ENCODE peak calls at places on chromosomes 7 and 10, in seven cellular contexts. T is NCI-H1105 treated with DMSO at 0.1 percent for 48 hours; Q is stimulated activated CD4-positive, alpha-beta T cell treated with anti-CD3 and anti-CD28 coated beads, Interleukin-4, amount 100 ng/mL, for 1 hour; U is fibroblast of the conjunctiva; A is AG09319; L is iPS-NIHi11; N is left cardiac atrium. X is an unnamed sample.

GRCh38 chr7:22718911-22719420 is 8.0 kb upstream of the IL6 start:
- DNase-seq in T (no peak), Q (no peak), U (peak; percentile 28), A (no peak), L (no peak), N (no peak), X (no peak)

GRCh38 chr7:86788948-86789347 is 145.2 kb downstream of the GRM3 start:
- DNase-seq in T (no peak), Q (no peak), U (no peak), A (no peak), L (no peak), N (no peak), X (no peak)

GRCh38 chr10:59240581-59241183 is 64.2 kb downstream of the PHYHIPL start:
- DNase-seq in T (peak; percentile 32), Q (no peak), U (peak; percentile 34), A (peak; percentile 22), L (peak; percentile 12), N (no peak), X (peak; percentile 44)

GRCh38 chr7:158498443-158499108 is 89.0 kb downstream of the PTPRN2 start:
- DNase-seq in T (no peak), Q (no peak), U (no peak), A (no peak), L (no peak), N (no peak), X (no peak)

GRCh38 chr7:102914585-102914984 is 1.8 kb downstream of the LRRC17 start:
- DNase-seq in T (no peak), Q (no peak), U (peak; percentile 73), A (no peak), L (peak; percentile 50), N (peak; percentile 78), X (peak; percentile 72)

GRCh38 chr10:44056206-44056605 is 328.7 kb downstream of the CXCL12 start:
- DNase-seq in T (no peak), Q (no peak), U (no peak), A (peak; percentile 61), L (no peak), N (no peak), X (no peak)

GRCh38 chr10:113326160-113327111 is 226.4 kb upstream of the HABP2 start:
- DNase-seq in T (no peak), Q (peak; percentile 20), U (peak; percentile 70), A (no peak), L (peak; percentile 41), N (peak; percentile 70), X (no peak)

GRCh38 chr7:132337450-132338080 is 238.7 kb downstream of the PLXNA4 start:
- DNase-seq in T (no peak), Q (no peak), U (no peak), A (no peak), L (no peak), N (no peak), X (no peak)

GRCh38 chr10:59362991-59363390 is 642 bp upstream of the FAM13C start:
- DNase-seq in T (peak; percentile 65), Q (no peak), U (no peak), A (no peak), L (peak; percentile 46), N (peak; percentile 80), X (peak; percentile 67)

GRCh38 chr7:120089968-120090367 is 183.0 kb upstream of the KCND2 start:
- DNase-seq in T (no peak), Q (no peak), U (no peak), A (no peak), L (no peak), N (no peak), X (no peak)

GRCh38 chr7:42142089-42142488 is 94.9 kb downstream of the GLI3 start:
- DNase-seq in T (no peak), Q (no peak), U (no peak), A (no peak), L (no peak), N (no peak), X (no peak)

GRCh38 chr10:80411681-80412230 is 3.4 kb downstream of the PRXL2A start:
- DNase-seq in T (no peak), Q (no peak), U (no peak), A (no peak), L (no peak), N (no peak), X (no peak)

GRCh38 chr10:113552723-113553122 is at the start of gene HABP2:
- DNase-seq in T (no peak), Q (no peak), U (no peak), A (no peak), L (no peak), N (no peak), X (no peak)

GRCh38 chr10:110629680-110630191 is 14.4 kb upstream of the RBM20 start:
- DNase-seq in T (peak; percentile 92), Q (no peak), U (no peak), A (no peak), L (no peak), N (no peak), X (no peak)

GRCh38 chr10:133324198-133324792 is 12.4 kb downstream of the CALY start:
- DNase-seq in T (peak; percentile 68), Q (peak; percentile 62), U (peak; percentile 21), A (no peak), L (peak; percentile 79), N (no peak), X (peak; percentile 54)

GRCh38 chr10:61974611-61975010 is 73.1 kb downstream of the ARID5B start:
- DNase-seq in T (peak; percentile 68), Q (no peak), U (peak; percentile 48), A (no peak), L (no peak), N (peak; percentile 74), X (no peak)

GRCh38 chr7:157219154-157219553 is 80.4 kb downstream of the UBE3C start:
- DNase-seq in T (no peak), Q (no peak), U (no peak), A (no peak), L (no peak), N (no peak), X (no peak)

GRCh38 chr7:23291957-23292560 is 7.1 kb upstream of the MALSU1 start:
- DNase-seq in T (no peak), Q (no peak), U (no peak), A (no peak), L (no peak), N (no peak), X (no peak)

GRCh38 chr10:110864662-110865140 is 7.0 kb upstream of the PDCD4 start:
- DNase-seq in T (no peak), Q (no peak), U (no peak), A (no peak), L (no peak), N (no peak), X (no peak)

GRCh38 chr10:11242443-11243386 is 225.0 kb downstream of the CELF2 start:
- DNase-seq in T (peak; percentile 37), Q (peak; percentile 40), U (no peak), A (no peak), L (no peak), N (peak; percentile 75), X (no peak)

GRCh38 chr10:35875281-35875680 is 233.2 kb upstream of the FZD8 start:
- DNase-seq in T (no peak), Q (no peak), U (no peak), A (no peak), L (no peak), N (no peak), X (no peak)

GRCh38 chr7:73833251-73833919 is 2.6 kb downstream of the CLDN4 start:
- DNase-seq in T (no peak), Q (no peak), U (no peak), A (no peak), L (no peak), N (no peak), X (no peak)

GRCh38 chr10:44619521-44619920 is 234.6 kb upstream of the CXCL12 start:
- DNase-seq in T (no peak), Q (no peak), U (no peak), A (no peak), L (no peak), N (no peak), X (no peak)

GRCh38 chr10:5943536-5943935 is 33.8 kb downstream of the IL15RA start:
- DNase-seq in T (peak; percentile 39), Q (no peak), U (no peak), A (peak; percentile 47), L (peak; percentile 53), N (peak; percentile 68), X (no peak)

GRCh38 chr10:104080762-104081161 is 4.9 kb downstream of the COL17A1 start:
- DNase-seq in T (peak; percentile 40), Q (no peak), U (no peak), A (no peak), L (peak; percentile 32), N (no peak), X (peak; percentile 38)

GRCh38 chr7:128948312-128948973 is 10.7 kb downstream of the IRF5 start:
- DNase-seq in T (no peak), Q (no peak), U (no peak), A (no peak), L (no peak), N (no peak), X (peak; percentile 32)

GRCh38 chr10:23158370-23158769 is 33.7 kb upstream of the PTF1A start:
- DNase-seq in T (peak; percentile 64), Q (peak; percentile 35), U (peak; percentile 36), A (peak; percentile 15), L (peak; percentile 81), N (no peak), X (peak; percentile 72)

GRCh38 chr10:108360187-108360586 is 1195.7 kb upstream of the SORCS1 start:
- DNase-seq in T (peak; percentile 26), Q (no peak), U (no peak), A (no peak), L (no peak), N (no peak), X (no peak)

GRCh38 chr10:120977892-120978291 is 126.7 kb downstream of the WDR11 start:
- DNase-seq in T (no peak), Q (no peak), U (no peak), A (no peak), L (no peak), N (no peak), X (no peak)

GRCh38 chr7:21064698-21065648 is 278.3 kb upstream of the SP8 start:
- DNase-seq in T (no peak), Q (no peak), U (no peak), A (no peak), L (no peak), N (no peak), X (no peak)

GRCh38 chr7:135919071-135919841 is 57.9 kb downstream of the MTPN start:
- DNase-seq in T (no peak), Q (no peak), U (no peak), A (no peak), L (no peak), N (no peak), X (no peak)

GRCh38 chr7:157300406-157300770 is 36.4 kb upstream of the DNAJB6 start:
- DNase-seq in T (no peak), Q (no peak), U (no peak), A (no peak), L (no peak), N (no peak), X (no peak)

GRCh38 chr7:80783177-80783687 is 135.6 kb downstream of the SEMA3C start:
- DNase-seq in T (no peak), Q (no peak), U (no peak), A (no peak), L (no peak), N (no peak), X (no peak)

GRCh38 chr10:58106211-58107035 is 161.3 kb downstream of the IPMK start:
- DNase-seq in T (no peak), Q (no peak), U (no peak), A (no peak), L (no peak), N (no peak), X (no peak)

GRCh38 chr7:99004781-99005500 is 126.6 kb downstream of the TRRAP start:
- DNase-seq in T (no peak), Q (no peak), U (no peak), A (no peak), L (no peak), N (no peak), X (peak; percentile 9)

GRCh38 chr7:16271990-16272665 is 149.2 kb downstream of the CRPPA start:
- DNase-seq in T (no peak), Q (no peak), U (no peak), A (no peak), L (peak; percentile 25), N (no peak), X (no peak)

GRCh38 chr7:135166338-135166989 is 4.0 kb downstream of the CYREN start:
- DNase-seq in T (no peak), Q (no peak), U (no peak), A (no peak), L (no peak), N (peak; percentile 60), X (no peak)

GRCh38 chr10:93481213-93481930 is 762 bp downstream of the MYOF start:
- DNase-seq in T (no peak), Q (no peak), U (no peak), A (no peak), L (no peak), N (no peak), X (no peak)